ENCODE peak calls at places on chromosomes 11 and 22, in nine cellular contexts. J, R, U, S, T, I, Q, X and K are unnamed samples.

GRCh38 chr22:47395481-47395880 is 633.0 kb downstream of the TBC1D22A start:
- DNase-seq in J (peak), R (no peak), U (no peak), S (no peak), T (no peak), I (no peak), Q (no peak), X (no peak), K (no peak)

GRCh38 chr11:59551651-59552521 is 40.5 kb downstream of the OR4D9 start:
- DNase-seq in J (peak), R (no peak), U (peak), S (peak), T (no peak), I (no peak), Q (peak), X (peak), K (peak)

GRCh38 chr11:74989269-74989655 is 529 bp downstream of the NEU3 start:
- DNase-seq in J (peak), R (no peak), U (no peak), S (no peak), T (no peak), I (no peak), Q (no peak), X (no peak), K (no peak)

GRCh38 chr11:125262825-125263218 is 98.3 kb downstream of the PKNOX2 start:
- DNase-seq in J (no peak), R (no peak), U (peak), S (peak), T (no peak), I (no peak), Q (no peak), X (peak), K (no peak)

GRCh38 chr11:12377106-12377823 is at the start of gene PARVA:
- DNase-seq in J (peak), R (no peak), U (peak), S (peak), T (peak), I (no peak), Q (peak), X (peak), K (peak)

GRCh38 chr11:62423012-62423411 is 4.2 kb downstream of the SCGB1A1 start:
- DNase-seq in J (no peak), R (no peak), U (no peak), S (no peak), T (no peak), I (no peak), Q (no peak), X (no peak), K (no peak)

GRCh38 chr11:72243567-72244316 is at the start of gene PHOX2A:
- DNase-seq in J (no peak), R (no peak), U (no peak), S (no peak), T (no peak), I (no peak), Q (no peak), X (no peak), K (no peak)

GRCh38 chr11:75768112-75768908 is at the start of gene DGAT2:
- DNase-seq in J (peak), R (peak), U (peak), S (peak), T (peak), I (peak), Q (peak), X (peak), K (peak)

GRCh38 chr11:65493367-65494176 is 5.3 kb upstream of the MALAT1 start:
- DNase-seq in J (peak), R (no peak), U (peak), S (peak), T (peak), I (no peak), Q (peak), X (peak), K (peak)

GRCh38 chr22:19822301-19823117 is 32.2 kb downstream of the GNB1L start:
- DNase-seq in J (no peak), R (no peak), U (no peak), S (no peak), T (no peak), I (peak), Q (peak), X (no peak), K (no peak)

GRCh38 chr11:14748093-14748492 is 104.5 kb downstream of the PDE3B start:
- DNase-seq in J (no peak), R (no peak), U (no peak), S (no peak), T (no peak), I (no peak), Q (no peak), X (no peak), K (no peak)

GRCh38 chr11:26905368-26905767 is 88.5 kb upstream of the FIBIN start:
- DNase-seq in J (peak), R (no peak), U (peak), S (peak), T (no peak), I (no peak), Q (no peak), X (peak), K (peak)

GRCh38 chr22:27245056-27245455 is 556.5 kb downstream of the MN1 start:
- DNase-seq in J (no peak), R (no peak), U (no peak), S (no peak), T (no peak), I (no peak), Q (no peak), X (no peak), K (no peak)

GRCh38 chr11:62133328-62134065 is 9.7 kb downstream of the INCENP start:
- DNase-seq in J (no peak), R (no peak), U (no peak), S (peak), T (no peak), I (no peak), Q (no peak), X (no peak), K (no peak)

GRCh38 chr22:50293441-50294318 is 13.8 kb downstream of the PLXNB2 start:
- DNase-seq in J (peak), R (no peak), U (peak), S (peak), T (no peak), I (no peak), Q (no peak), X (peak), K (peak)

GRCh38 chr22:27494821-27495220 is 306.7 kb downstream of the MN1 start:
- DNase-seq in J (no peak), R (no peak), U (no peak), S (no peak), T (no peak), I (no peak), Q (no peak), X (no peak), K (no peak)

GRCh38 chr11:11141019-11141418 is 212.0 kb downstream of the CSNK2A3 start:
- DNase-seq in J (no peak), R (no peak), U (peak), S (no peak), T (no peak), I (no peak), Q (no peak), X (no peak), K (no peak)

GRCh38 chr11:108538022-108538424 is 39.8 kb upstream of the POGLUT3 start:
- DNase-seq in J (no peak), R (no peak), U (no peak), S (no peak), T (no peak), I (peak), Q (no peak), X (no peak), K (no peak)

GRCh38 chr11:131894615-131895544 is 524.5 kb downstream of the NTM start:
- DNase-seq in J (no peak), R (no peak), U (no peak), S (no peak), T (no peak), I (no peak), Q (no peak), X (no peak), K (no peak)

GRCh38 chr22:49789289-49790141 is 38.2 kb downstream of the BRD1 start:
- DNase-seq in J (no peak), R (peak), U (peak), S (peak), T (peak), I (no peak), Q (no peak), X (peak), K (peak)

GRCh38 chr11:116788534-116788933 is 711 bp upstream of the ZPR1 start:
- DNase-seq in J (no peak), R (no peak), U (no peak), S (no peak), T (no peak), I (no peak), Q (no peak), X (no peak), K (no peak)
- H3K4me3 ChIP-seq in J (peak), R (peak), U (peak), S (peak), T (peak), I (peak), Q (peak), X (peak), K (peak)

GRCh38 chr22:37559521-37559900 is 769 bp upstream of the CDC42EP1 start:
- DNase-seq in J (no peak), R (no peak), U (no peak), S (no peak), T (no peak), I (no peak), Q (no peak), X (peak), K (no peak)
- H3K4me3 ChIP-seq in J (peak), R (no peak), U (peak), S (peak), T (peak), I (no peak), Q (peak), X (no peak), K (peak)

GRCh38 chr22:31495343-31495742 is 993 bp upstream of the SFI1 start:
- DNase-seq in J (no peak), R (no peak), U (no peak), S (no peak), T (no peak), I (no peak), Q (no peak), X (no peak), K (no peak)
- H3K4me3 ChIP-seq in J (peak), R (peak), U (peak), S (peak), T (peak), I (peak), Q (peak), X (no peak), K (peak)

DNA sequence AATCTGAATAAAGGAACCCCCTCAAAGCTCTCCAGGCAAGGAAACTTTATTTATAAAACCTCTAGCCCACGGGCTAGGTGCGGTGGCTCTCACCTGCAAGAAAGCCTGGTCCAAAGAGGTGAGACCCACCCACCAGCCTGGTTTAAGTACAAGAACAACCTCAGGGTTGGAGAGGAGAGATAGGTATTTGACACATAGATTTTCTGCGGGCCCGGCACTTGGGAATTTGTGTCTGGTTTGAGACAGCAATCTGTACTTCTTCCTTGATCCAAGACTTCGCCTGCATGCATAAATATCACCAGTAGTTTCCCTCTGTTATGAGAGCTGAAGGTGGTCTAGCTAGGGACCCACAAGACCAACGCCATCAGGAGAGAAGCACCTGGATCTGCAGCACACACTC is 73.2 kb upstream of the CAPRIN1 start:
- DNase-seq in J (no peak), R (no peak), U (no peak), S (no peak), T (no peak), I (no peak), Q (no peak), X (no peak), K (no peak)
- H3K4me3 ChIP-seq in J (no peak), R (no peak), U (no peak), S (no peak), T (no peak), I (no peak), Q (no peak), X (no peak), K (no peak)